ENCODE peak calls at places on chromosomes 1 and 21, in five cellular contexts. M is tibial artery, H is neural crest cell, X is uterus, S is left ventricle myocardium inferior. Y is an unnamed sample.

GRCh38 chr1:235129774-235130570 is 1.3 kb upstream of the TOMM20 start:
- DNase-seq in S (no peak), M (no peak), X (no peak), H (no peak), Y (no peak)

GRCh38 chr1:69976896-69977295 is 228.5 kb downstream of the LRRC40 start:
- DNase-seq in X (no peak), S (no peak), H (no peak), M (no peak), Y (no peak)

GRCh38 chr1:208047975-208048374 is 137.1 kb upstream of the CD34 start:
- DNase-seq in X (peak), M (peak), H (no peak), S (peak), Y (no peak)

GRCh38 chr21:44871576-44872265 is 1.8 kb downstream of the PTTG1IP start:
- DNase-seq in S (no peak), H (no peak), X (no peak), M (peak), Y (peak)

GRCh38 chr1:185984113-185984836 is 250.1 kb downstream of the HMCN1 start:
- DNase-seq in S (no peak), H (no peak), X (no peak), M (no peak), Y (no peak)

GRCh38 chr1:213989740-213990472 is 2.1 kb downstream of the PROX1 start:
- DNase-seq in H (no peak), M (no peak), S (no peak), X (peak), Y (no peak)

GRCh38 chr1:108645479-108646184 is 15.3 kb downstream of the HENMT1 start:
- DNase-seq in H (no peak), X (no peak), M (no peak), S (no peak), Y (no peak)

GRCh38 chr1:244460195-244460594 is 878 bp upstream of the CATSPERE start:
- DNase-seq in X (no peak), M (no peak), H (no peak), S (no peak), Y (no peak)

GRCh38 chr1:145927916-145928647 is 798 bp upstream of the RBM8A start:
- DNase-seq in M (no peak), S (no peak), H (no peak), X (no peak), Y (no peak)

GRCh38 chr1:53332833-53333232 is 5.0 kb upstream of the LRP8 start:
- DNase-seq in X (no peak), H (no peak), S (no peak), M (peak), Y (no peak)

GRCh38 chr1:177780096-177780700 is 189.7 kb downstream of the SEC16B start:
- DNase-seq in S (no peak), H (no peak), M (no peak), X (no peak), Y (no peak)

GRCh38 chr1:7705048-7705907 is 65.8 kb upstream of the VAMP3 start:
- DNase-seq in H (no peak), X (no peak), M (peak), S (peak), Y (no peak)

GRCh38 chr1:175137369-175137768 is 55.2 kb downstream of the KIAA0040 start:
- DNase-seq in S (no peak), M (no peak), H (no peak), X (no peak), Y (no peak)

GRCh38 chr1:18949689-18950414 is 6.6 kb downstream of the IFFO2 start:
- DNase-seq in X (peak), S (no peak), H (peak), M (peak), Y (no peak)

GRCh38 chr1:147243228-147243685 is 773 bp downstream of the CHD1L start:
- DNase-seq in H (peak), X (peak), M (no peak), S (peak), Y (no peak)

GRCh38 chr1:12542138-12542465 is 75.9 kb downstream of the DHRS3 start:
- DNase-seq in X (peak), M (no peak), S (no peak), H (no peak), Y (no peak)

GRCh38 chr1:229230136-229230892 is 40.6 kb upstream of the RAB4A start:
- DNase-seq in H (no peak), M (no peak), S (no peak), X (no peak), Y (no peak)

GRCh38 chr1:37047487-37047886 is 13.2 kb upstream of the GRIK3 start:
- DNase-seq in X (no peak), M (no peak), S (no peak), H (no peak), Y (no peak)

GRCh38 chr1:191977874-191978273 is 180.4 kb upstream of the RGS18 start:
- DNase-seq in H (no peak), X (no peak), M (no peak), S (no peak), Y (no peak)

GRCh38 chr1:170491291-170491690 is 40.7 kb upstream of the GORAB start:
- DNase-seq in M (no peak), S (no peak), H (no peak), X (no peak), Y (no peak)

GRCh38 chr21:14382486-14382834 is 486 bp downstream of the HSPA13 start:
- DNase-seq in S (no peak), M (peak), X (no peak), H (no peak), Y (no peak)

GRCh38 chr1:203421246-203421645 is 54.4 kb upstream of the PRELP start:
- DNase-seq in H (no peak), S (no peak), M (no peak), X (no peak), Y (no peak)

GRCh38 chr1:65147424-65148177 is 402 bp upstream of the AK4 start:
- DNase-seq in M (peak), X (peak), H (peak), S (peak), Y (peak)

GRCh38 chr1:63946866-63947491 is 173.2 kb downstream of the ROR1 start:
- DNase-seq in X (no peak), M (peak), S (peak), H (no peak), Y (no peak)

GRCh38 chr21:44944596-44944995 is 4.8 kb downstream of the SLX9 start:
- DNase-seq in M (peak), H (no peak), X (no peak), S (no peak), Y (no peak)

GRCh38 chr1:41626146-41626545 is 141.7 kb upstream of the EDN2 start:
- DNase-seq in X (no peak), M (no peak), S (no peak), H (no peak), Y (no peak)

GRCh38 chr1:54857741-54858665 is 29.0 kb downstream of the DHCR24 start:
- DNase-seq in S (no peak), M (peak), H (no peak), X (no peak), Y (no peak)

DNA sequence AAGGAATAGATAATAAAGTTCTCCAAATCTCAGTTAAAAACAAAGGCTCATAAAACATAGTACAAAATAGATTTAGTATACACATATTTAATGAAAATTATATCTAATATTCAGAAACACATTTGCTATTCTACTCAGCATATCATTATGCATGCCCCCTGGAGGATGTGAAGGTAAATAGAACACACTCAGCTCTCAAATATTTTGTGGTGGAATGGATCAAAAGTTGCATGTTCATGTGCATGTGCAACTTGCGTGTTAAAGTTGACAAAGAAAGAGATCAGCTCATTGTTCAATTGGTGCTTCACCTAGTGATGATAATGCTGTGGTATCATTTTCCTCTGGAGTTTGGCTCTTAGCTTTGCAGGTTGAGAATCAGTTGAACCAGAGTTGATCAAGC is 4.9 kb upstream of the ZNF644 start:
- DNase-seq in M (no peak), X (no peak), H (no peak), S (no peak), Y (no peak)
- TF ChIP-seq CTCF in M (no peak), X (no peak), H (peak), S (peak), Y (peak)

DNA sequence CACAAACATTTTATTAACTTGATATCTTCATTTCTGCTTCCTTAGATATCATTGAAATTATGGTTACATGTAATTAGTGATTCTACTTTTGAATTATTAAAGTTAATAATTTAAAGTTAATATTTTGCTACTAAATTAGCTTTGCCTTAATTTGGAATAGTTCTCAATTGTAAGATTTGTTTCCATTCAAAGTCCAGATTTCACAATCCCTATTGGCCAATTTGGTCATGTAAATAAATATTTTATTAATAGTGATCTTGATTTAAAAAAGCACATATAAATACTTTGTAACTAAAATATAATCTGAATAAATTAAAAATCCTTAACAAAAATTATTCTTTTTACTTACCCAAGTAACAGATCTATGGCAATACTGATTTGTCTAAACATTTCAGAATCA is 1558.6 kb downstream of the NCAM2 start:
- DNase-seq in M (no peak), X (no peak), H (no peak), S (no peak), Y (no peak)
- TF ChIP-seq CTCF in M (no peak), X (no peak), H (no peak), S (no peak), Y (no peak)

GRCh38 chr1:180502361-180503273 is at the start of gene ACBD6:
- DNase-seq in S (peak), M (peak), H (peak), X (peak), Y (peak)
- TF ChIP-seq CTCF in S (peak), M (no peak), H (peak), X (no peak), Y (no peak)

GRCh38 chr1:56389813-56390539 is 189.4 kb downstream of the PLPP3 start:
- DNase-seq in H (peak), X (no peak), M (no peak), S (no peak), Y (no peak)
- TF ChIP-seq CTCF in H (no peak), X (no peak), M (no peak), S (no peak), Y (no peak)

GRCh38 chr1:61088163-61088840 is 5.9 kb downstream of the NFIA start:
- DNase-seq in H (no peak), M (no peak), X (no peak), S (no peak), Y (no peak)
- TF ChIP-seq CTCF in H (no peak), M (no peak), X (no peak), S (no peak), Y (no peak)

DNA sequence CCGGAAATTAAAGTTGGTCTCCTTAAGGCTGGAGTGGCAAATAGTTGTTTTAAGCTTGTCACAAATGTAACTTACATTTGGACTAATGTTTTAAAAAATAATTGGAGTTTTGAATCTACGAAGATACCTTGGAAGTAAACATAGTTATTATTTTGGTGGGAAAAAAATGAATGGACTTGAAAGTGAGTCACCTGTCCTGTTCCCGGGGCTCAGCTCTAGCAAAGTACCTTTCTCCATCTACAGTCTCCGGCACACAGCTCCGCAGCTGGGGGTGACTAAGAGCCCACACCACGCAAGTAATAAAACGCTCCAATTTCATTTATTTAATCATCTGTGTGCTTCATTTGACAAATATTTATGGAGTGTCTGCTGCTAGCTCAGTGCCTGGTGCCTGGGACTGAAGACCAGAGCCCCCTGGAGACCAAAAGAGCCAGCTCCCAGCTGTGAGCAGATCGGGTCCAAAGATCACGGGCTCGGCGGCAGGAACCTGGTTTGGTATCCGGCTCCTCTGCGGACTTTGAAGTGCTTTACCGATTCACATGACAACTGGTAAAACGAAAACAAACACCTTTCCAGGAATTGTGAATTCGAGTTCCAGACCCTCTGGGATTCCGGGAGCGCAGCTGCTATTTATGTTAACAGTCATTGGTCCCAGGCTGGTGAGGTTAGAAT is 1.7 kb upstream of the RIPK4 start:
- DNase-seq in X (no peak), H (no peak), M (peak), S (no peak), Y (no peak)
- TF ChIP-seq CTCF in X (no peak), H (peak), M (no peak), S (no peak), Y (no peak)

DNA sequence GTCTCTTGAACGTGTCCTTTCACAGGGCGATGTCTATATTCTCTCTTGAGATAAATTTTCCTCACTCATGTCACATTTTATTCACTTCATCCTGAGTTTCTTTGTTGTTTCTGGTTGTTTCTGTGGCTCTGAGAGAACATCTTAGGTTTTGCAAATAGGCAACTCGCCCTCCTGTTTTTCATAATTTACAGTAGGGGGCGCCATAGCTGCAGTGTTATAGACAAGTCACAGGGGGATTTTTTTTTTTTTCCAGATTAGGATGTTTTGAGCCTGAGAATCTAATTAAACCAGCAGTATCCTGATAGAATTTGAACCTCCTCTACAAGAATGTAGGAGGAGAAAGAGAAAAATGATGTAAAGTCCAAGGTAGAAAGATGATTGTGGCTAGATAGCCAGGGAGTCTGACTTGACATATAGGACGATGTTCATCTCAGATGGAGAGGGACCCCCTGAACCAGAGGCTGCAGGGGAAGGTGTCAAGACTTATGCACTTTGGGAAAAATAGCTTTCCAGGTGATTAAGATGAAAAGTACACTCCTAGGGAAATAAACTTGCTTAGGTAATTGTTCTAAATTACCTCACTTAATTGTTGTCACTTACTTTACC is 76.3 kb downstream of the ZP4 start:
- DNase-seq in S (no peak), H (no peak), X (no peak), M (no peak), Y (no peak)
- TF ChIP-seq CTCF in S (peak), H (peak), X (no peak), M (peak), Y (peak)

DNA sequence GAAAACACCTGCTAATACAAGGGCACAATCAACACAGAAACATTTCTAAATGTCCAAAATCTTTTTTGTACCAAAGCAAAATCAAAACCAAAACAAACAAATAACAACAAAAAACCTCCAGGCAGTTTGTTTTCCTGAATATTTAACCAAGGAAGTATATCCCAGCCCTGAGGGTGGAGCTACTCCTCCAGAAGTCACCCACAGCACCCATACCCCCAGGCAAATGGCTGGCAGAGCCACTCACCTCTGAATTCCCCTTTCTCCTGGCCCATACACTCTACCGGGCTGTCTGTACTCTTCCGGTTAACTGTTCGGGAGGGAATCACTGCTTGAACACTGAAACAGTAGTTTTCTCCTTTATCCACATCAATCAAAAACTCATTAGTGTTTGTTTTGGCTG is 9.5 kb downstream of the F3 start:
- DNase-seq in S (no peak), X (no peak), M (no peak), H (no peak), Y (no peak)
- TF ChIP-seq CTCF in S (peak), X (no peak), M (no peak), H (no peak), Y (no peak)

GRCh38 chr1:34590211-34590623 is 164.6 kb upstream of the GJB5 start:
- DNase-seq in H (no peak), M (no peak), S (no peak), X (no peak), Y (no peak)

GRCh38 chr1:34591751-34592629 is 162.9 kb upstream of the GJB5 start:
- DNase-seq in M (no peak), X (no peak), S (no peak), H (no peak), Y (no peak)
- TF ChIP-seq CTCF in M (no peak), X (no peak), S (no peak), H (no peak), Y (no peak)